ENCODE peak calls at places on chromosomes 7 and 10, in six cellular contexts. F is IMR-90, Q is A549, U is breast epithelium, M is fibroblast of lung, S is transverse colon. G is an unnamed sample.
A peak's percentile ranks its signal among the peaks of the same experiment; 100 is the strongest.

GRCh38 chr7:94655562-94655883 is 410 bp downstream of the SGCE start:
- DNase-seq in F (no peak), Q (no peak), U (no peak), M (no peak), S (no peak), G (no peak)

GRCh38 chr7:2564970-2565546 is 6.3 kb downstream of the IQCE start:
- DNase-seq in F (peak; percentile 34), Q (no peak), U (no peak), M (peak; percentile 52), S (peak; percentile 63), G (no peak)

GRCh38 chr10:70158113-70158512 is 11.6 kb upstream of the TYSND1 start:
- DNase-seq in F (no peak), Q (no peak), U (no peak), M (no peak), S (no peak), G (no peak)

GRCh38 chr7:122577449-122578003 is 121.4 kb downstream of the RNF133 start:
- DNase-seq in F (no peak), Q (no peak), U (no peak), M (no peak), S (no peak), G (no peak)

GRCh38 chr7:47453093-47454056 is 128.5 kb downstream of the TNS3 start:
- DNase-seq in F (peak; percentile 98), Q (peak; percentile 40), U (peak; percentile 61), M (peak; percentile 96), S (peak; percentile 65), G (peak; percentile 86)

GRCh38 chr10:132560248-132560731 is 22.7 kb downstream of the INPP5A start:
- DNase-seq in F (peak; percentile 12), Q (no peak), U (no peak), M (no peak), S (no peak), G (no peak)

GRCh38 chr7:128265906-128266300 is 24.8 kb downstream of the LEP start:
- DNase-seq in F (no peak), Q (no peak), U (no peak), M (no peak), S (no peak), G (peak; percentile 25)

GRCh38 chr7:41774966-41775365 is 72.1 kb upstream of the INHBA start:
- DNase-seq in F (no peak), Q (no peak), U (no peak), M (no peak), S (no peak), G (no peak)

GRCh38 chr10:88538038-88538437 is 45.1 kb downstream of the RNLS start:
- DNase-seq in F (peak; percentile 76), Q (no peak), U (no peak), M (peak; percentile 93), S (no peak), G (no peak)

GRCh38 chr7:74454059-74454947 is 597 bp downstream of the GTF2IRD1 start:
- DNase-seq in F (no peak), Q (no peak), U (no peak), M (no peak), S (no peak), G (no peak)

GRCh38 chr7:27946351-27946750 is 206.4 kb downstream of the TAX1BP1 start:
- DNase-seq in F (no peak), Q (no peak), U (no peak), M (no peak), S (no peak), G (no peak)

GRCh38 chr7:74511360-74511759 is 57.7 kb downstream of the GTF2IRD1 start:
- DNase-seq in F (peak; percentile 13), Q (no peak), U (no peak), M (peak; percentile 60), S (no peak), G (no peak)

GRCh38 chr7:151917791-151918311 is 38.4 kb upstream of the GALNTL5 start:
- DNase-seq in F (no peak), Q (no peak), U (no peak), M (no peak), S (peak; percentile 74), G (no peak)

GRCh38 chr7:96665689-96666088 is 44.0 kb downstream of the SEM1 start:
- DNase-seq in F (no peak), Q (no peak), U (no peak), M (no peak), S (no peak), G (no peak)

GRCh38 chr10:131938681-131939080 is 37.9 kb downstream of the PPP2R2D start:
- DNase-seq in F (no peak), Q (no peak), U (no peak), M (no peak), S (no peak), G (peak; percentile 53)

GRCh38 chr10:137031-137430 is 1.8 kb downstream of the ZMYND11 start:
- DNase-seq in F (peak; percentile 7), Q (peak; percentile 67), U (no peak), M (peak; percentile 8), S (no peak), G (no peak)

GRCh38 chr7:2530076-2530967 is 10.7 kb downstream of the LFNG start:
- DNase-seq in F (no peak), Q (no peak), U (no peak), M (no peak), S (peak; percentile 55), G (peak; percentile 83)

GRCh38 chr10:72729528-72729927 is 37.6 kb downstream of the MCU start:
- DNase-seq in F (no peak), Q (no peak), U (no peak), M (no peak), S (no peak), G (no peak)

GRCh38 chr7:134772401-134772800 is 7.0 kb upstream of the CALD1 start:
- DNase-seq in F (no peak), Q (no peak), U (no peak), M (no peak), S (no peak), G (no peak)

GRCh38 chr10:94673614-94674321 is 9.8 kb upstream of the CYP2C18 start:
- DNase-seq in F (no peak), Q (no peak), U (no peak), M (no peak), S (no peak), G (no peak)

GRCh38 chr10:100710151-100710871 is 35.1 kb upstream of the PAX2 start:
- DNase-seq in F (no peak), Q (peak; percentile 41), U (no peak), M (no peak), S (no peak), G (no peak)

GRCh38 chr7:76073335-76073990 is 25.6 kb downstream of the MDH2 start:
- DNase-seq in F (no peak), Q (no peak), U (no peak), M (no peak), S (no peak), G (no peak)
- H3K27ac ChIP-seq in F (no peak overlapping the region), Q (peak overlapping the region; percentile 71), U (no peak overlapping the region), M (no peak overlapping the region), S (no peak overlapping the region), G (no peak overlapping the region)

DNA sequence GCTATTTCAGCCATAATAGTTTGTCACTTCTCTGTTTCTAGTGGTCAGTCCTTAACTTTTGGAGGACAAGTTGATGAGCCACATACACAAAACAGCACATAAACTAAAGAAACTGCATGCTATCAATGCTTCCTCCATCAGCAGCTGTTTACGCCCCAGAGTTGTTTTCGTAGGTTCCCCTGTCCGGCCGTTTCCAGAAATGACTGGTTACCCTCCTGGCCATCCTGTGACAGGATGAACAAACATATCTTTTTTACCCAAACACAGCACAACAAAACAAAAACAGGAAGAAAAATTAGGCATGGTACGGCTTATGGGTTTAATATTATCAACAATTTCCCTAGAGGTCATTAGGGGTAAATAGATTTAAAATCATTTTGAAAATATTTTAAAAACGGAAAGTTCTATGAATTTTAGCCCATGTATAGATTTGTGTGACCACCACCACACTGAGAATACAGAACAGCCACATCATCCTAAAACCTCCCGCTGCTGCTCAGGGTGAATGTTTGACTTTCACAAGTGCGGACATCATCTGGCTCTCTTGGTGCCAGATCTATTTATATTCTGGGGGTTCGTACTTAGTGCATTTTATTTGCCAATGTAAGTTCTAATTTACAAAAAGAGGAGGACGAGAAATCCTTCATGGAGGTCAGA is 74.9 kb downstream of the HIPK2 start:
- DNase-seq in F (no peak), Q (no peak), U (no peak), M (peak; percentile 54), S (peak; percentile 30), G (no peak)
- TF ChIP-seq CTCF in F (no peak), Q (no peak), U (no peak), M (no peak), S (no peak), G (no peak)

DNA sequence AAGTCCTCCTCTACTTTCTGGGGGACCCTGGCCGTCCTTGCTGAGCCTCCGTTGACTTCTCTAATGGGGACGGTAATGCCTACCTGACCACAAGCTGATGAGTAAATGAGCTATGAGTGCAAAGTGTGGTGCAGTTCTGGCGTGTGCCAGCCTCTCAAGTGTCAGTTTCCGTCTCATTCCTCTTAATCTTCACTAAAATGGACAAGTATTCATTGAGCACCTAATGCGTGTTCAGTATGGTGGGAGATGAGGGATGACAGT is 623 bp upstream of the HERPUD2 start:
- DNase-seq in F (no peak), Q (no peak), U (no peak), M (no peak), S (no peak), G (no peak)
- H3K27ac ChIP-seq in F (peak overlapping the region; percentile 87), Q (peak overlapping the region; percentile 98), U (peak overlapping the region; percentile 97), M (peak overlapping the region; percentile 94), S (peak overlapping the region; percentile 98), G (peak overlapping the region; percentile 98)

DNA sequence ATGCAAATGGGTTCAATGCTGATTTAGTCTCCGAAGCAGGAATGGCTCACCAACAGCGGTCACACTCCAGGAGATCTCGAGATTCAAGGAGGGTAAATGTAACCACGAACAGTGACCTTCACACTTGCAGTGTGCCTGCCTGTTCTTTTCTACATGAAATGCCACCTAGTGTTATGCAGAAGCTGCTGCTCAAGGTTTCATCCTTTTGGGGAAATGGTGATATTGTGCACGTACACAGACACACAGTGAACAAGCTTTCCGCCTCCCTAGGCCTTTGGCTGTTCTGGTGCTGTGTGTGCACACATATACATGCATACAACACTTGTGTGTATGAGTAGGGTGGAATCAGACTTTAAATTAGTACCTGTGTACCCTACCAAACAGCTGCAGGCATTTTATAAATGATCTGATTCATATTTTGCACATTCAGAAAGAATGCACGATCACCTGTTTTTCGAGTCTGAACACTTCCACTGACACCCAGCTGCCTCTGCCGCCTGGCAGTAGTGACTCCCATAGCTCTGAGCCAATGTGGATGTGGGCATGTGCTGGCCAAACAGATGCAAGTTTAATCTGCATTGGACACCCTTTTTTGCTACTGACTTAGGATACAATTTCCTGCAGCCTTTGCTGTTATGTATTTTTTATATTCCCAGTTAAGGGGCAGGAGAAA is 100.5 kb downstream of the TACC2 start:
- DNase-seq in F (no peak), Q (no peak), U (no peak), M (no peak), S (no peak), G (no peak)
- TF ChIP-seq CTCF in F (no peak), Q (no peak), U (no peak), M (no peak), S (no peak), G (no peak)

GRCh38 chr10:95865814-95866447 is 41.8 kb upstream of the CC2D2B start:
- DNase-seq in F (no peak), Q (no peak), U (no peak), M (no peak), S (no peak), G (no peak)

GRCh38 chr10:95866448-95866842 is 41.3 kb upstream of the CC2D2B start:
- DNase-seq in F (no peak), Q (no peak), U (no peak), M (no peak), S (no peak), G (no peak)

GRCh38 chr10:95861401-95861800 is 46.4 kb upstream of the CC2D2B start:
- DNase-seq in F (no peak), Q (no peak), U (no peak), M (no peak), S (no peak), G (no peak)

GRCh38 chr10:95867866-95868265 is 39.9 kb upstream of the CC2D2B start:
- DNase-seq in F (no peak), Q (no peak), U (no peak), M (no peak), S (no peak), G (no peak)

GRCh38 chr10:95864906-95865813 is 42.6 kb upstream of the CC2D2B start:
- DNase-seq in F (peak; percentile 86), Q (peak; percentile 49), U (peak; percentile 24), M (peak; percentile 87), S (peak; percentile 18), G (no peak)
- H3K27ac ChIP-seq in F (peak overlapping the region; percentile 44), Q (no peak overlapping the region), U (peak overlapping the region; percentile 44), M (no peak overlapping the region), S (no peak overlapping the region), G (no peak overlapping the region)